ENCODE peak calls at places on chromosome 12, in seven cellular contexts. Y, K, X, D, M, H and B are unnamed samples.

GRCh38 chr12:34402899-34403705 is 380.8 kb downstream of the ALG10 start:
- DNase-seq in Y (peak; percentile 8), K (no peak), X (no peak), D (peak; percentile 0), M (no peak), H (peak; percentile 0), B (peak; percentile 27)

GRCh38 chr12:116313194-116313910 is 35.9 kb upstream of the MED13L start:
- DNase-seq in Y (no peak), K (no peak), X (no peak), D (no peak), M (peak; percentile 72), H (no peak), B (no peak)

GRCh38 chr12:96075560-96075959 is 40.2 kb upstream of the LTA4H start:
- DNase-seq in Y (no peak), K (no peak), X (no peak), D (no peak), M (no peak), H (no peak), B (no peak)

GRCh38 chr12:14999421-15000047 is 26.7 kb downstream of the PDE6H start:
- DNase-seq in Y (peak; percentile 44), K (no peak), X (no peak), D (no peak), M (no peak), H (no peak), B (no peak)

GRCh38 chr12:19826988-19827550 is 387.8 kb downstream of the AEBP2 start:
- DNase-seq in Y (no peak), K (no peak), X (no peak), D (no peak), M (no peak), H (no peak), B (no peak)

GRCh38 chr12:62683724-62684501 is 217.3 kb downstream of the MON2 start:
- DNase-seq in Y (peak; percentile 46), K (no peak), X (no peak), D (peak; percentile 23), M (peak; percentile 75), H (no peak), B (peak; percentile 41)

GRCh38 chr12:120669055-120669828 is 17.7 kb upstream of the MLEC start:
- DNase-seq in Y (peak; percentile 48), K (no peak), X (no peak), D (peak; percentile 65), M (no peak), H (no peak), B (no peak)

GRCh38 chr12:113781415-113782198 is 184.5 kb downstream of the RBM19 start:
- DNase-seq in Y (no peak), K (no peak), X (no peak), D (no peak), M (no peak), H (no peak), B (no peak)

GRCh38 chr12:41486718-41487117 is 298.6 kb downstream of the PDZRN4 start:
- DNase-seq in Y (no peak), K (no peak), X (no peak), D (no peak), M (no peak), H (no peak), B (no peak)

GRCh38 chr12:6551496-6552139 is 4.2 kb downstream of the IFFO1 start:
- DNase-seq in Y (no peak), K (no peak), X (no peak), D (no peak), M (peak; percentile 62), H (no peak), B (no peak)

GRCh38 chr12:47095446-47096236 is 15.9 kb upstream of the AMIGO2 start:
- DNase-seq in Y (no peak), K (no peak), X (no peak), D (no peak), M (no peak), H (no peak), B (no peak)

GRCh38 chr12:124713041-124713435 is 145.6 kb upstream of the NCOR2 start:
- DNase-seq in Y (peak; percentile 48), K (no peak), X (no peak), D (no peak), M (no peak), H (no peak), B (peak; percentile 63)

GRCh38 chr12:89977356-89978185 is 268.9 kb upstream of the ATP2B1 start:
- DNase-seq in Y (no peak), K (no peak), X (no peak), D (no peak), M (no peak), H (no peak), B (no peak)

GRCh38 chr12:122659579-122659978 is 43.6 kb downstream of the HCAR2 start:
- DNase-seq in Y (no peak), K (no peak), X (no peak), D (no peak), M (no peak), H (no peak), B (no peak)

GRCh38 chr12:46577063-46577776 is 204.6 kb upstream of the SLC38A2 start:
- DNase-seq in Y (no peak), K (no peak), X (no peak), D (no peak), M (no peak), H (no peak), B (no peak)